ENCODE peak calls at places on chromosomes 13 and 19, in four cellular contexts. U is body of pancreas, I is cardiac muscle cell, M is fibroblast of villous mesenchyme. N is an unnamed sample.

GRCh38 chr19:11295665-11296245 is at the start of gene TSPAN16:
- DNase-seq in U (no peak), I (no peak), M (no peak), N (no peak)

GRCh38 chr13:74288361-74288911 is 154.2 kb upstream of the KLF12 start:
- DNase-seq in U (no peak), I (no peak), M (no peak), N (no peak)

GRCh38 chr13:76812206-76812882 is 73.9 kb downstream of the KCTD12 start:
- DNase-seq in U (no peak), I (peak; percentile 32), M (peak; percentile 23), N (no peak)

GRCh38 chr13:73900591-73900990 is 233.6 kb downstream of the KLF12 start:
- DNase-seq in U (no peak), I (peak; percentile 18), M (peak; percentile 67), N (peak; percentile 40)

GRCh38 chr19:1089891-1090290 is 5.3 kb downstream of the POLR2E start:
- DNase-seq in U (no peak), I (no peak), M (no peak), N (no peak)

GRCh38 chr19:19382118-19382517 is 23.4 kb upstream of the GATAD2A start:
- DNase-seq in U (no peak), I (no peak), M (no peak), N (no peak)

GRCh38 chr19:16749326-16749725 is 29.7 kb downstream of the NWD1 start:
- DNase-seq in U (no peak), I (no peak), M (no peak), N (no peak)

GRCh38 chr19:12364391-12365093 is 941 bp downstream of the ZNF442 start:
- DNase-seq in U (peak; percentile 19), I (peak; percentile 29), M (peak; percentile 5), N (peak; percentile 24)

GRCh38 chr19:16062789-16063188 is 13.5 kb upstream of the TPM4 start:
- DNase-seq in U (peak; percentile 46), I (peak; percentile 56), M (no peak), N (peak; percentile 62)

GRCh38 chr19:1473056-1473400 is 6.0 kb downstream of the C19orf25 start:
- DNase-seq in U (no peak), I (no peak), M (no peak), N (no peak)

GRCh38 chr13:40613192-40613818 is 53.1 kb downstream of the FOXO1 start:
- DNase-seq in U (peak; percentile 34), I (no peak), M (peak; percentile 59), N (no peak)

GRCh38 chr19:51359294-51359693 is 6.9 kb downstream of the ETFB start:
- DNase-seq in U (no peak), I (peak; percentile 86), M (peak; percentile 93), N (peak; percentile 86)

GRCh38 chr19:28634031-28634328 is 579.0 kb downstream of the UQCRFS1 start:
- DNase-seq in U (no peak), I (no peak), M (no peak), N (no peak)

GRCh38 chr19:47623151-47623920 is 14.4 kb downstream of the BICRA start:
- DNase-seq in U (no peak), I (no peak), M (no peak), N (no peak)

GRCh38 chr13:67554296-67554695 is 324.2 kb upstream of the PCDH9 start:
- DNase-seq in U (no peak), I (no peak), M (no peak), N (no peak)

GRCh38 chr13:32284927-32285632 is 30.1 kb downstream of the ZAR1L start:
- DNase-seq in U (peak; percentile 25), I (peak; percentile 89), M (peak; percentile 57), N (peak; percentile 94)

GRCh38 chr19:5644051-5644450 is 21.2 kb downstream of the SAFB start:
- DNase-seq in U (no peak), I (no peak), M (peak; percentile 17), N (no peak)

GRCh38 chr13:104750377-104750776 is 1684.2 kb upstream of the SLC10A2 start:
- DNase-seq in U (no peak), I (no peak), M (no peak), N (peak; percentile 6)

GRCh38 chr19:53101518-53101917 is 1.7 kb downstream of the ZNF160 start:
- DNase-seq in U (no peak), I (peak; percentile 6), M (no peak), N (no peak)

GRCh38 chr13:83449666-83450395 is 432.4 kb downstream of the SLITRK1 start:
- DNase-seq in U (no peak), I (peak; percentile 20), M (peak; percentile 0), N (peak; percentile 50)

GRCh38 chr13:107942030-107942617 is 273.2 kb downstream of the LIG4 start:
- DNase-seq in U (no peak), I (no peak), M (no peak), N (no peak)

GRCh38 chr19:13154911-13155471 is 4.8 kb downstream of the IER2 start:
- DNase-seq in U (peak; percentile 96), I (peak; percentile 79), M (peak; percentile 67), N (peak; percentile 81)

DNA sequence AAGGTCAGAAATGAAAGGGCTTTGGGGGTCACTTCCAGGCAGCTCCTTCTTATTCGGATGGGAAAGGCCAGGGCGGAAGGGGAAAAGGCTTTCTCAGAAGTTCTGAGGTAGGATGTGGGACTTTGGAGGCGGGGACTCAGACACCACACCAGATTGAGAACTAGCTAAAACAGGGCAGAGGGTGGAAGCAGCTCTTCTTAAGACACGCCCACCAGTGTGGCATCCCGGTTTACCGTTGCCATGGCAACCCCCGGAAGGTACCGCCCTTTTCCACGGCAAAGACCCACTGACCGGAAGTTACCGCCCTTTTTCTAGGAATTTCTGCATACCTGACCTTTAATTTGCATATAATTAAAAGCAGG is 3.8 kb upstream of the LILRA5 start:
- DNase-seq in U (no peak), I (no peak), M (no peak), N (no peak)
- H3K4me3 ChIP-seq in U (no peak overlapping the region), I (no peak overlapping the region), M (no peak overlapping the region), N (no peak overlapping the region)

DNA sequence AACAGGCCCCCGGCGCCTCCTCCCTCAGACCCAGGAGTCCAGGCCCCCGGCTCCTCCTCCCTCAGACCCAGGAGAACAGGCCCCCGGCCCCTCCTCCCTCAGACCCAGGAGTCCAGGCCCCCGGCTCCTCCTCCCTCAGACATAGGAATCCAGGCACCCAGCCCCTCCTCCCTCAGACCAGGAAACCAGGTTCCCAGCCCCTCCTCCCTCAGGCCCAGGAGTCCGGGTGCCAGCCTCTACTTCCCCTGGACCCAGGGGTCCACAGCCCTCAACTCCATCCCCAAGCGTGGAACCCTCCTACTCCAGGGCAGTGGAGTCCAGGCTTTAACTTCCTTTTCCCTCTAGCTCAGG is 572 bp downstream of the TMC4 start:
- DNase-seq in U (no peak), I (no peak), M (no peak), N (no peak)
- H3K4me3 ChIP-seq in U (peak overlapping the region; percentile 20), I (no peak overlapping the region), M (no peak overlapping the region), N (no peak overlapping the region)

GRCh38 chr19:34474233-34474989 is 7.1 kb upstream of the WTIP start:
- DNase-seq in U (no peak), I (no peak), M (no peak), N (peak; percentile 16)

GRCh38 chr19:34471906-34472305 is 9.7 kb upstream of the WTIP start:
- DNase-seq in U (no peak), I (no peak), M (no peak), N (no peak)

GRCh38 chr19:34479396-34479795 is 2.2 kb upstream of the WTIP start:
- DNase-seq in U (no peak), I (no peak), M (no peak), N (no peak)

GRCh38 chr19:34475975-34476594 is 5.5 kb upstream of the WTIP start:
- DNase-seq in U (no peak), I (no peak), M (peak; percentile 31), N (no peak)

GRCh38 chr19:34475026-34475974 is 6.3 kb upstream of the WTIP start:
- DNase-seq in U (no peak), I (peak; percentile 85), M (peak; percentile 91), N (peak; percentile 88)
- H3K4me3 ChIP-seq in U (no peak overlapping the region), I (no peak overlapping the region), M (no peak overlapping the region), N (no peak overlapping the region)

GRCh38 chr19:10191347-10191746 is 3.4 kb downstream of the DNMT1 start:
- DNase-seq in U (no peak), I (peak; percentile 75), M (peak; percentile 21), N (peak; percentile 70)
- H3K4me3 ChIP-seq in U (no peak overlapping the region), I (no peak overlapping the region), M (no peak overlapping the region), N (no peak overlapping the region)